ENCODE peak calls at places on chromosomes 5 and 9, in four cellular contexts. T, N, B and G are unnamed samples.

GRCh38 chr5:38758774-38759423 is 86.9 kb upstream of the OSMR start:
- DNase-seq in N (no peak), B (no peak), T (no peak), G (no peak)

GRCh38 chr5:93584531-93585053 is 1.6 kb downstream of the NR2F1 start:
- DNase-seq in T (no peak), B (no peak), N (no peak), G (no peak)

GRCh38 chr5:142324377-142324870 is 397 bp downstream of the SPRY4 start:
- DNase-seq in T (no peak), N (peak), B (peak), G (no peak)

GRCh38 chr5:41410307-41410706 is 100.1 kb downstream of the PLCXD3 start:
- DNase-seq in N (no peak), B (no peak), T (no peak), G (no peak)

GRCh38 chr5:102845041-102845440 is 89.9 kb downstream of the PAM start:
- DNase-seq in B (no peak), T (no peak), N (no peak), G (no peak)

GRCh38 chr5:92144824-92145223 is 761.7 kb upstream of the ARRDC3 start:
- DNase-seq in B (no peak), T (no peak), N (no peak), G (no peak)

GRCh38 chr5:61866930-61867329 is 439.1 kb upstream of the KIF2A start:
- DNase-seq in B (peak), T (no peak), N (no peak), G (no peak)

GRCh38 chr9:935348-935965 is 41.0 kb upstream of the DMRT3 start:
- DNase-seq in N (no peak), B (no peak), T (no peak), G (no peak)

GRCh38 chr5:91212336-91213092 is 170.6 kb downstream of the ARRDC3 start:
- DNase-seq in T (no peak), N (peak), B (no peak), G (no peak)

GRCh38 chr5:167688731-167689130 is 602.7 kb upstream of the WWC1 start:
- DNase-seq in T (no peak), N (no peak), B (no peak), G (no peak)

GRCh38 chr5:180047667-180048066 is 23.9 kb downstream of the RNF130 start:
- DNase-seq in T (peak), N (peak), B (no peak), G (no peak)

GRCh38 chr5:137181685-137182084 is 317.4 kb downstream of the SPOCK1 start:
- DNase-seq in B (no peak), T (no peak), N (no peak), G (no peak)

GRCh38 chr5:107519900-107520354 is 150.8 kb downstream of the EFNA5 start:
- DNase-seq in N (no peak), B (no peak), T (no peak), G (no peak)

GRCh38 chr5:42001673-42002072 is 76.6 kb downstream of the FBXO4 start:
- DNase-seq in T (no peak), B (no peak), N (no peak), G (no peak)

GRCh38 chr5:168073991-168074800 is 217.2 kb upstream of the WWC1 start:
- DNase-seq in N (no peak), T (no peak), B (no peak), G (no peak)

GRCh38 chr5:171422495-171422894 is 3.0 kb downstream of the FGF18 start:
- DNase-seq in N (no peak), T (no peak), B (no peak), G (no peak)

GRCh38 chr5:156327306-156327705 is 342 bp downstream of the SGCD start:
- DNase-seq in T (no peak), B (no peak), N (no peak), G (no peak)

GRCh38 chr5:91038180-91038808 is 344.8 kb downstream of the ARRDC3 start:
- DNase-seq in B (no peak), N (no peak), T (no peak), G (no peak)

GRCh38 chr5:174750720-174751119 is 26.3 kb downstream of the MSX2 start:
- DNase-seq in B (no peak), T (no peak), N (no peak), G (no peak)

GRCh38 chr5:94855543-94855942 is 237.1 kb downstream of the SLF1 start:
- DNase-seq in N (no peak), B (no peak), T (no peak), G (no peak)

GRCh38 chr5:119426059-119426458 is 26.2 kb upstream of the HSD17B4 start:
- DNase-seq in N (no peak), B (no peak), T (no peak), G (no peak)

GRCh38 chr5:4576161-4576748 is 563.9 kb upstream of the ADAMTS16 start:
- DNase-seq in B (no peak), T (no peak), N (no peak), G (no peak)

GRCh38 chr9:95193067-95193466 is 124.4 kb downstream of the FANCC start:
- DNase-seq in N (no peak), T (no peak), B (peak), G (no peak)

GRCh38 chr5:32092938-32093812 is 80.9 kb downstream of the GOLPH3 start:
- DNase-seq in B (peak), T (no peak), N (no peak), G (no peak)

GRCh38 chr9:135927195-135928013 is 20.1 kb upstream of the CAMSAP1 start:
- DNase-seq in N (no peak), T (no peak), B (no peak), G (no peak)

GRCh38 chr9:135926402-135927194 is 19.3 kb upstream of the CAMSAP1 start:
- DNase-seq in T (peak), N (peak), B (no peak), G (no peak)

GRCh38 chr9:135928731-135929655 is 21.6 kb upstream of the CAMSAP1 start:
- DNase-seq in T (no peak), N (no peak), B (no peak), G (no peak)

GRCh38 chr9:135929656-135930445 is 22.5 kb upstream of the CAMSAP1 start:
- DNase-seq in N (no peak), B (no peak), T (no peak), G (no peak)

DNA sequence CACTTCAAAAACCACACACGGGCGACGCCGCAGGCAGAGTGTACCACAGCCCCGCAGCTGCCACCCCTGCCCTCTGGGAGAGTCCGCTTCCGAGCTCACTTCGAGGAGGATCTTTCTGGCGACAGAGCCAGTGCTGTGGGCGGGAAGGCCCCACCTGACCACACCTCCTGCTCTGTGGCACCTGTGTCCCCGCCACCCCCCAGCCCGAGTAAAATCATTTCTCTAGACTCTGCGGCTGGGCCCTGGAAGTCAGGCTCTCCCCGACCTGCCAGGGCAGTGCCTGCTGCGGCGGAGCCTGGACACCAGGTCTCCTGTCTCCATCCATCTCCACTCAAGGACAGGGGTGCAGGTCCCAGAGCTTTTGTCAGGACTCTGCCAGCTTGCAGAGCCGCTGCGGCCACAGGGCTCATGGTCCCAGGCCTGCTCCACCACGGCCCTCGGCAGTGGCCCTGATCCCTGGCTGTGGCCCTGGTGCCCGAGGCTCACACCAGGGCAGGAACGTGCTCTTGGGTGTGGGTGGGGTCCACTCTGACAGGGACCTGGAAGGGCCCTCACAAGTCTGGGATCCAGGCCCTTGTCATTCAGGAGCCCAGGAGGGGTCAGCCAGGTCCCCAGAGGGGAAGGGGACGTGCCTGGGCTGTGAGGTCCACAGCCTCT is 20.9 kb upstream of the CAMSAP1 start:
- DNase-seq in B (no peak), T (no peak), N (no peak), G (no peak)
- H3K27ac ChIP-seq in B (no peak), T (no peak), N (no peak), G (no peak)

GRCh38 chr9:98085058-98085457 is 28.5 kb downstream of the NANS start:
- DNase-seq in B (no peak), T (no peak), N (no peak), G (no peak)

GRCh38 chr9:98084396-98084795 is 27.9 kb downstream of the NANS start:
- DNase-seq in B (no peak), N (no peak), T (no peak), G (no peak)

GRCh38 chr9:98083566-98084135 is 27.1 kb downstream of the NANS start:
- DNase-seq in B (no peak), N (no peak), T (no peak), G (no peak)

GRCh38 chr9:98081477-98082219 is 25.1 kb downstream of the NANS start:
- DNase-seq in T (no peak), N (no peak), B (no peak), G (no peak)

DNA sequence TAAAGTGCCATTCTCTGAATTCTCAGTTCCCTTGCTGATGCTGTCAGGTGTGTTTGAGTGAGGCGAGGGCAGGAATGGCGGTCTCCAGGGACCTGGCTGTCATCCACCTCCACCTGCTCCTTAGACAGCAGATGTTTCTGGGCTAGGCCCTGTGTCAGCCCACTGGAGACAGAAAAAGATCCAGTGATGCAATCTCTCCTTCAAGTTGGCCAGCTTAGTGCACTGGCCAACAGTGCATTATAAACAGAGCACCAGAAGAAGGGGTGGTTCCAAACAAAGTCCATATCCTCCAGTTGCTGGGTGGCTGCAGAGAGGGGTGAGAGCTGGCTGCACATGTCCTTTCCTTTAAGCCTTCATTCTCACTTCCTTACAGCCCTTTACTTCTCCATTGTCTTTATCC is 26.5 kb downstream of the NANS start:
- DNase-seq in B (no peak), T (no peak), N (no peak), G (no peak)
- H3K27ac ChIP-seq in B (no peak), T (no peak), N (no peak), G (no peak)

GRCh38 chr5:55360190-55360589 is 52.4 kb downstream of the MTREX start:
- DNase-seq in B (no peak), N (no peak), T (no peak), G (no peak)
- H3K27ac ChIP-seq in B (no peak), N (no peak), T (no peak), G (no peak)

DNA sequence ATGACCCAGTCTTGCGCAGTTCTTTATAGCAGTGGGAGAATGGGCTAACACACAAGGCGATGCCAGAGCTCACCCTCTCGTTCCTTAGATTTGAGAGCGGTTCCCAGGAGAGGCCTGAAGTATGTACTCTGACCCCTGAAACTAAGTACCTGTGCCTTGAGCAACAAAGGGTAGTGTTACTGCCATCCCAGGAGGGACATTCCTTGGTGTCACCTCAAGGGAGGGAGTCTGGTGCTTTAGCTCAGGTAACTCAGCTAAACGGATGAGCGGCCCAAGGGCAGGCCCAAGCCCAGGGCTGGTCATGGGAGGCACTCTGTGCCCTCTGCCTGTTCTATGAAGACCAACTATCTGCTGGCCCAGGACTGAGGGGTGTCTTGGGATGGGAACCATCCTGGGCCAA is 20.2 kb downstream of the KYAT1 start:
- DNase-seq in T (no peak), B (no peak), N (no peak), G (no peak)
- H3K27ac ChIP-seq in T (peak), B (no peak), N (no peak), G (peak)

GRCh38 chr9:92292338-92293074 is 991 bp downstream of the IARS1 start:
- DNase-seq in T (no peak), B (no peak), N (no peak), G (no peak)

GRCh38 chr9:92291577-92291976 is 1.9 kb downstream of the IARS1 start:
- DNase-seq in T (no peak), N (no peak), B (no peak), G (no peak)

GRCh38 chr9:92293452-92294296 is at the start of gene IARS1:
- DNase-seq in N (peak), T (peak), B (peak), G (peak)

GRCh38 chr9:92294297-92294676 is 790 bp upstream of the IARS1 start:
- DNase-seq in T (no peak), B (no peak), N (no peak), G (no peak)

DNA sequence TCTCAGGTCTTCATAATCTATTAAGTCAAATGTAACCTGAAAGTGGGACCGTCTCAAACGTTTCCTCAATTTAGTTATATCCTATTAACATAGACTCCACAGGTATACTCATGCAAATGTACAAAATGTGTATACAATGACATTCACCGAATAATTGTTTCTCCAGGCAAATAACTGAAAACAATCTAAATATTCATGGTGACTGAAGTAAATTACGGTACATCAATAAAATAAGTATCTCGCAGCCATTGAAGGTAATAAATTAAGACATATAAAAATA is 482 bp downstream of the IARS1 start:
- DNase-seq in T (no peak), B (no peak), N (no peak), G (no peak)
- H3K27ac ChIP-seq in T (peak), B (peak), N (no peak), G (no peak)

GRCh38 chr5:149271717-149272558 is at the start of gene AFAP1L1:
- DNase-seq in T (no peak), B (peak), N (peak), G (no peak)

GRCh38 chr5:149271195-149271716 is 403 bp upstream of the AFAP1L1 start:
- DNase-seq in B (no peak), N (no peak), T (no peak), G (no peak)

GRCh38 chr5:149274964-149275363 is 3.3 kb downstream of the AFAP1L1 start:
- DNase-seq in T (no peak), N (no peak), B (no peak), G (no peak)

GRCh38 chr5:149273237-149273636 is 1.6 kb downstream of the AFAP1L1 start:
- DNase-seq in T (no peak), N (no peak), B (no peak), G (no peak)

GRCh38 chr5:149273950-149274349 is 2.3 kb downstream of the AFAP1L1 start:
- DNase-seq in T (no peak), B (no peak), N (no peak), G (no peak)
- H3K27ac ChIP-seq in T (no peak), B (no peak), N (no peak), G (no peak)

GRCh38 chr5:34790087-34790486 is 48.9 kb upstream of the TTC23L start:
- DNase-seq in B (no peak), N (no peak), T (no peak), G (no peak)
- H3K27ac ChIP-seq in B (no peak), N (no peak), T (no peak), G (no peak)

DNA sequence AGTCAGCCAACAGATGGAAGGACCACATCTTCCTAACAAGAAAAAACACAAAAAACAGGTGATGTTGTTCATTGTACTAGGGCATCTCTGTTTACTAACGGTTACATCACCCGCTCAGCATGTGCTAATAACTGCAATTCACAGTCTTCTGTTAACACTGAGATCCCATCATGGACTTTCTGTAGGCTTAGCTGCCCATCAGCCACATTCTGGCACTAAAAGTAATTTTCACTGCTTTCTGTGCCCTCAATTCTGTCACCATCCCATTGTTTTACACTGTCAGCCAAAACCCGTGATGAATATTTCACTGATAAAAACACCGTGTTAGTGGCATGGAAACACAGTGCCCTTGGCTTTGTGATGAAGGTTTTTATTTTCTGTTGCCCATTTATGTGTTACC is 64.6 kb downstream of the CAST start:
- DNase-seq in B (no peak), T (no peak), N (no peak), G (no peak)
- H3K27ac ChIP-seq in B (no peak), T (no peak), N (no peak), G (no peak)

GRCh38 chr9:125758986-125759811 is 12.0 kb downstream of the PBX3 start:
- DNase-seq in B (no peak), N (peak), T (no peak), G (no peak)
- H3K27ac ChIP-seq in B (no peak), N (no peak), T (no peak), G (peak)

GRCh38 chr9:136511144-136511669 is 28.4 kb upstream of the SEC16A start:
- DNase-seq in N (no peak), T (no peak), B (no peak), G (no peak)

GRCh38 chr9:136513191-136513590 is 30.4 kb upstream of the SEC16A start:
- DNase-seq in B (no peak), T (no peak), N (no peak), G (no peak)

GRCh38 chr9:136511670-136512592 is 29.1 kb upstream of the SEC16A start:
- DNase-seq in N (no peak), B (peak), T (no peak), G (peak)

GRCh38 chr9:136514022-136514714 is 31.3 kb upstream of the SEC16A start:
- DNase-seq in B (no peak), N (no peak), T (no peak), G (no peak)

DNA sequence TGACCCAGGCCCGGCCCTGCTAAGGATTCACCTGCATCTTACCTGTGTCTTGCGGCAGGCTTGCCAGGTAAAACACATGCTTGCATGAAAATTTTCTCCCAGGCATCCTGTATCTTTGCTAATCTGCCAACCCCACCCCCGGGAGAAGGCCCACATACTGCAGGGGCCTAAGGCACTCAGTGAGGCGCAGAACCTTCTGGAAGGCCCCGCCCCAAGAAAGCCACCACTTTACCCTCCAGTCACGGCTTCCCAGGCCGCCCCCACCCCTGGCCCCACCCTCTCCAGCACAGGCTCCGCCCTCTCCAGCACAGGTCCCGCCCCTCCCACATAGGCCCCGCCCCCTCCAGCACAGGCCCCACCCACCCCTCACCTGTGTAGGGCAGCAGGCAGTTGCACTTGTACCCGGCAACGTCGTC is 29.8 kb upstream of the SEC16A start:
- DNase-seq in N (no peak), B (peak), T (no peak), G (no peak)
- H3K27ac ChIP-seq in N (no peak), B (peak), T (peak), G (peak)